ENCODE peak calls at places on chromosomes 2 and 18, in four cellular contexts. X is K562, T is WTC11, Q is HEK293T. W is an unnamed sample.

GRCh38 chr2:239695106-239695727 is 294.4 kb upstream of the HDAC4 start:
- DNase-seq in X (no peak), T (no peak), Q (no peak), W (no peak)

GRCh38 chr2:163655672-163656071 is 80.1 kb downstream of the FIGN start:
- DNase-seq in Q (no peak), X (no peak), T (no peak), W (no peak)

GRCh38 chr18:51235011-51235789 is 37.7 kb upstream of the MEX3C start:
- DNase-seq in X (no peak), T (no peak), Q (no peak), W (no peak)

GRCh38 chr2:223837290-223838061 is at the start of gene AP1S3:
- DNase-seq in Q (peak), T (peak), X (peak), W (peak)

GRCh38 chr2:196368546-196369225 is 197.3 kb upstream of the STK17B start:
- DNase-seq in T (no peak), X (no peak), Q (no peak), W (no peak)

GRCh38 chr2:200300650-200301314 is 5.7 kb upstream of the SPATS2L start:
- DNase-seq in Q (no peak), T (no peak), X (peak), W (no peak)

GRCh38 chr2:174059178-174059874 is 94.2 kb upstream of the SP3 start:
- DNase-seq in X (peak), T (no peak), Q (no peak), W (peak)

GRCh38 chr2:215425021-215425782 is 10.7 kb downstream of the FN1 start:
- DNase-seq in X (no peak), Q (no peak), T (no peak), W (no peak)

GRCh38 chr2:83899271-83899670 is 559.8 kb downstream of the SUCLG1 start:
- DNase-seq in Q (no peak), T (no peak), X (no peak), W (no peak)

GRCh38 chr2:197705912-197706838 is 1.0 kb downstream of the MARS2 start:
- DNase-seq in X (no peak), Q (no peak), T (no peak), W (peak)

GRCh38 chr18:9549405-9549804 is 65.0 kb downstream of the PPP4R1 start:
- DNase-seq in X (no peak), Q (no peak), T (no peak), W (no peak)

GRCh38 chr2:8803658-8804379 is 33.6 kb downstream of the KIDINS220 start:
- DNase-seq in T (no peak), Q (peak), X (peak), W (peak)

GRCh38 chr2:8670580-8670979 is 11.3 kb upstream of the ID2 start:
- DNase-seq in T (no peak), X (no peak), Q (no peak), W (no peak)

DNA sequence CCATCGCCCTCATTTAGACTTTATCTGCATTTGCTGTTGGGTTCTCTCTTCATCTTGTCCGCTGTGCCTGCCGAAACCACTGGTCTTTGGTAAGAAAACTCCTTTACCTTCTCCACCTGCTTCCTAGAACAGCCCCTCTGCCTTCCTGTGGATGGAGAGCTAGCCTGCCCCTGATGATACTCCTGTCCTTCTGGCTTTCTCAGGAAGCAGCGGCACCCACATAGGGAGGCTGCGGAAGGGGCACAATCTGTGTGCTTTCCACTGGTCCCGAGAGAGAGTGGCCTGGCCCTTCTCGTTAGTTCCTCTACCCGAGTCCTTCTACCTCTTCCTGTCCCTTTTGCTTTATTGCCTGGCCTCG is 80.3 kb upstream of the RBM44 start:
- DNase-seq in X (no peak), Q (no peak), T (no peak), W (no peak)
- TF ChIP-seq ELF4 in X (no peak), Q (no peak), T (no peak), W (no peak)

DNA sequence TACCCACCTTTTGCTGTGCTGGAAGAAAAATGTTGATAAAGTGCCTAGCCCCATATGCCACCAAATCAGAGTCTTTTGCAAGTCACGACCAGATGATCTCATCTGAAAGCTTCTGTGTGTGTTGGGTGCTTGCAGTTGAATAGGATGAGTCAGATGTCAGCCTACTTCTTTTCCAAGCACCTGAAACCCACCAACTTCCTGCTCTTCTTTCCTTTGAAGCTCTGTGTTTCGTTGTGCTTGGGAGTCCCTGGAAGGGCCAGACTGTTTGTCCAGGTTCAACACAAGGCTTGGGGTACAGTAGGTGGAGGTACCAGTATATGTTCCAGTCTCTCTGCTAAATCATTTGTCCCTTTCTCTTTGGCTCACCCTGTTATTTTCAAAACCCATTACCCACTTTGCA is 36.8 kb upstream of the LCLAT1 start:
- DNase-seq in X (no peak), T (no peak), Q (no peak), W (peak)
- TF ChIP-seq ELF4 in X (no peak), T (no peak), Q (no peak), W (no peak)

DNA sequence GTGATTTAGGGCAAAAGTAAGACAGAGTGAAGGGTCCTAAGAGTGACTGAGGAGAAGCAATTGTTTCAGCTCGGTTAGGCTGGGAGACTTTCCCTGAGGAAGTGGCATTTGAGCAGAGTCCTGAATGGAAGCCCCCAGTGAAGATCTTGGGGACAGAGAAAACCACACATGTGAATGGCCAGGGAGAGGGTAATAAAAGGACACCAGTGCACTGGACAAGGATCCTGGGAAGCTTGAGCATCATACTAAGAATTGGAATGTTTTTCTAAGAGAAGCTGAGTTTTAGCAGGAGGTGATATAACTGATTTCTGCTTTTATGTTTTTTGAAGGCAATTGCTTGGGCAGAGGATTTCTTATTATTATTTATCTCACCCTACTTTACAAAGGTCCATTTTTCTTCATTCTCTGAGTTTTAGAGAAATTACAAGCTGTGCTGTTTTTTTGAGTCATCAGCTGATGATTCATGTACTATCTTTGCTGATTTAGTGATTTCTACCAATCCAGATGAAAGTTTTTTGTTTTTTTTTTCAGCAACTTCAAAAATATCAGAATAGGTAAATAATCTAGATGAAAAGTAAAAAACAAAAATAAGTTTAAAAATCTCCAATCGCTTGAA is 43.5 kb downstream of the MFSD6 start:
- DNase-seq in Q (no peak), X (no peak), T (no peak), W (no peak)
- TF ChIP-seq ELF4 in Q (no peak), X (no peak), T (no peak), W (no peak)

GRCh38 chr2:168550670-168551069 is 94.6 kb downstream of the CERS6 start:
- DNase-seq in X (no peak), Q (peak), T (peak), W (no peak)
- TF ChIP-seq ELF4 in X (no peak), Q (no peak), T (no peak), W (no peak)

GRCh38 chr2:240965296-240965904 is 33.0 kb upstream of the SNED1 start:
- DNase-seq in T (no peak), X (no peak), Q (no peak), W (no peak)

GRCh38 chr2:240963376-240964220 is 34.8 kb upstream of the SNED1 start:
- DNase-seq in T (no peak), X (no peak), Q (no peak), W (no peak)

GRCh38 chr2:240963065-240963375 is 35.4 kb upstream of the SNED1 start:
- DNase-seq in T (no peak), X (no peak), Q (no peak), W (no peak)

GRCh38 chr2:240964854-240965295 is 33.5 kb upstream of the SNED1 start:
- DNase-seq in X (no peak), Q (no peak), T (no peak), W (no peak)

DNA sequence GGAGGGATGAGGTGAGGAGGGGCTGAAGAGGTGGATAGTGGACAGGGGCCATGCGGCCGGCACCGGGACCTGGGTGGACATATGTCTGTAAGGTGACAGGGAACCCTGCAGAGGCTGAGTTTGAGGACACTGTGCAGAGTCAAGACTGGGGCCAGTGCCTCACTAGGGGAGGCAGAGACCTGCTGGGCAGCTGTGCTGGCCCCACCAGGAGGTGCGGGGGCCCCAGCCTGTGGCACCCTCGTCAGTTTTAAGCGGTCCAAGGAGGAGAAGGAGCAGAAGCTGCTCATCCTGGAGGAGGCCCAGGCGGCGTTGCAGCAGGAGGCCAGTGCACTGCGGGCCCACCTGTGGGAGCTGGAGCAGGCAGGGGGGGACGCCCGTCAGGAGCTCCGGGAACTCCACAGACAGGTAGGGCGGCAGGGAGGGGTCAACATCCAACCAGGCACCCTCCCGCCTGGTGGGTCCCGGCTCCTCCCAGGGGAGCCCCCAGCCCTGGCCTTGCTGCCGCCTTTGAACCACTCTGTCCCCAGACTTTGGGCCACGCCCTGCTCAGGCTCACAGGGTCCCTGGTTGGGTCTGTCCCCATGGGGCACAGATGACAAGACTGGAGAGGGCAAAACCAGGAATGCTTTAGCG is 34.1 kb upstream of the SNED1 start:
- DNase-seq in T (no peak), Q (no peak), X (no peak), W (no peak)
- TF ChIP-seq ELF4 in T (no peak), Q (no peak), X (no peak), W (no peak)

DNA sequence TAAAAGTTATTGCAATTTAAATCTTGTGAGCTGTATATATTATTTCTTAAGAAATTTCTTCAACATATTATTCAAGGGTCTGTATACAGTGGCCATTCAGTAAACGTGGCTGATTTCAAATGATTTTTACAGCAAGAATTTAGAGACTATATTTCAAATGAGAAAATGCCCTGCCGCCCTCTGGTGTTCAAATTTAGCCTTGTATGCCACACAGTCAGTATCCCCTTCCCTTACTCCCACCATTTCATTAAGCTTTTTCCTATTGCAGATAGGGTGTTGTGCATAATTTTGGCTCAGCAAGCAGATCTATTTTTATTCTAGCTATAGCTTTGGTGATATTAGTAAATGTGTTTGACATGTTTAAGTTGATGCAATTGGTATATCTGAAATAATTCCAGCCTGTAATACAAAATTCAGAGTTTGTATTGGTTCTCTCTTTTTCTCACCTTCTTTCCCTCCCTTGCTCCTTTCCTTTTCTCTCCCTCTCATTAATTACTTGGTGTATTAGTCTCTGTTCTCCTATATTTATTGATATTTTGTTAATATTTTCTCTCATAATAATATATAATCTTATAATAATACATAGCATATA is 22.8 kb upstream of the SCN7A start:
- DNase-seq in T (peak), X (peak), Q (peak), W (peak)
- TF ChIP-seq ELF4 in T (no peak), X (no peak), Q (no peak), W (no peak)

GRCh38 chr2:126947090-126947404 is 48.4 kb downstream of the TEX51 start:
- DNase-seq in X (no peak), T (no peak), Q (no peak), W (no peak)
- TF ChIP-seq ELF4 in X (no peak), T (no peak), Q (no peak), W (no peak)

GRCh38 chr18:45167631-45168225 is 447.5 kb upstream of the SLC14A2 start:
- DNase-seq in Q (no peak), X (no peak), T (no peak), W (no peak)
- TF ChIP-seq ELF4 in Q (no peak), X (no peak), T (no peak), W (no peak)

GRCh38 chr2:23091019-23091418 is 294.0 kb upstream of the KLHL29 start:
- DNase-seq in X (no peak), T (no peak), Q (no peak), W (no peak)

GRCh38 chr2:23091900-23092299 is 293.1 kb upstream of the KLHL29 start:
- DNase-seq in T (no peak), Q (no peak), X (no peak), W (no peak)

GRCh38 chr2:23096905-23097602 is 287.9 kb upstream of the KLHL29 start:
- DNase-seq in X (no peak), Q (no peak), T (no peak), W (no peak)

GRCh38 chr2:23092831-23093230 is 292.1 kb upstream of the KLHL29 start:
- DNase-seq in Q (peak), T (no peak), X (no peak), W (no peak)
- TF ChIP-seq ELF4 in Q (no peak), T (no peak), X (no peak), W (no peak)

GRCh38 chr2:28610583-28611201 is 114.8 kb downstream of the PLB1 start:
- DNase-seq in T (no peak), X (peak), Q (no peak), W (peak)
- TF ChIP-seq ELF4 in T (no peak), X (no peak), Q (no peak), W (no peak)